ENCODE peak calls at places on chromosomes 5 and 9, in eight cellular contexts. E is NCI-H2029 treated with DMSO at 0.1 percent for 48 hours, S is A172, W is dorsolateral prefrontal cortex, M is EH, A is activated T-cell treated with anti-CD3 and anti-CD28 coated beads for 48 hours, B is memory B cell, H is Daoy. U is an unnamed sample.

GRCh38 chr9:70324963-70325362 is 66.2 kb downstream of the SMC5 start:
- DNase-seq in E (no peak), S (no peak), W (no peak), M (peak), A (no peak), B (no peak), H (no peak), U (no peak)

GRCh38 chr5:10315181-10315580 is 7.5 kb upstream of the CMBL start:
- DNase-seq in E (no peak), S (no peak), W (no peak), M (no peak), A (no peak), B (no peak), H (no peak), U (no peak)

GRCh38 chr9:101311759-101312420 is 72.9 kb downstream of the BAAT start:
- DNase-seq in E (peak), S (peak), W (no peak), M (peak), A (no peak), B (peak), H (peak), U (no peak)

GRCh38 chr9:81112638-81113037 is 576.7 kb downstream of the TLE1 start:
- DNase-seq in E (no peak), S (no peak), W (no peak), M (no peak), A (no peak), B (no peak), H (no peak), U (no peak)

GRCh38 chr9:1941989-1942388 is 73.2 kb upstream of the SMARCA2 start:
- DNase-seq in E (no peak), S (no peak), W (no peak), M (peak), A (no peak), B (no peak), H (no peak), U (no peak)

GRCh38 chr9:136179761-136180160 is 25.2 kb downstream of the LHX3 start:
- DNase-seq in E (no peak), S (no peak), W (no peak), M (no peak), A (no peak), B (no peak), H (no peak), U (no peak)

GRCh38 chr5:102069974-102070373 is 226.1 kb downstream of the SLCO4C1 start:
- DNase-seq in E (no peak), S (no peak), W (no peak), M (no peak), A (no peak), B (no peak), H (no peak), U (no peak)

GRCh38 chr5:151459680-151460079 is 12.3 kb downstream of the SLC36A1 start:
- DNase-seq in E (no peak), S (no peak), W (no peak), M (peak), A (no peak), B (no peak), H (no peak), U (no peak)

GRCh38 chr9:121945849-121946248 is 147.3 kb downstream of the TTLL11 start:
- DNase-seq in E (no peak), S (peak), W (no peak), M (peak), A (no peak), B (no peak), H (peak), U (peak)

GRCh38 chr9:127050581-127050980 is 71.9 kb downstream of the ANGPTL2 start:
- DNase-seq in E (no peak), S (no peak), W (peak), M (no peak), A (no peak), B (no peak), H (no peak), U (no peak)